ENCODE peak calls at places on chromosomes 1 and 21, in ten cellular contexts. J is posterior cingulate gyrus, S is small intestine, K is uterus, T is glutamatergic neuron, L is KBM-7, Z is amniotic stem cell, Y is GM12865, D is HT1080, Q is erythroblast. V is an unnamed sample.

GRCh38 chr21:43866659-43867331 is 1.8 kb downstream of the AGPAT3 start:
- DNase-seq in Q (peak; percentile 43), S (peak; percentile 94), T (no peak), Z (no peak), K (no peak), L (no peak), D (no peak), Y (peak; percentile 80), J (no peak), V (no peak)

GRCh38 chr1:185646202-185646683 is 87.9 kb upstream of the HMCN1 start:
- DNase-seq in D (peak; percentile 94), Z (peak; percentile 91), T (no peak), K (no peak), Y (no peak), S (peak; percentile 97), Q (no peak), L (no peak), J (no peak), V (peak; percentile 45)

GRCh38 chr1:58809327-58810040 is 25.6 kb upstream of the JUN start:
- DNase-seq in S (no peak), L (peak; percentile 52), K (no peak), Q (no peak), T (no peak), Y (no peak), Z (peak; percentile 73), J (no peak), D (peak; percentile 23), V (no peak)

GRCh38 chr21:46128983-46129571 is 26.3 kb downstream of the FTCD start:
- DNase-seq in K (peak; percentile 41), Z (no peak), L (no peak), Y (no peak), T (peak; percentile 22), S (no peak), D (no peak), J (no peak), Q (no peak), V (no peak)

GRCh38 chr1:236451796-236452373 is 57.8 kb downstream of the EDARADD start:
- DNase-seq in D (peak; percentile 3), Q (peak; percentile 60), Z (no peak), T (peak; percentile 17), L (peak; percentile 51), S (peak; percentile 58), Y (peak; percentile 45), K (no peak), J (no peak), V (peak; percentile 16)

GRCh38 chr21:21010698-21011097 is 12.5 kb downstream of the NCAM2 start:
- DNase-seq in Q (no peak), S (no peak), Z (no peak), Y (no peak), D (no peak), T (no peak), L (no peak), K (no peak), J (no peak), V (no peak)

GRCh38 chr21:34004984-34005383 is 68.4 kb upstream of the MRPS6 start:
- DNase-seq in Z (no peak), Q (no peak), S (no peak), L (no peak), J (no peak), K (peak; percentile 22), Y (no peak), T (no peak), D (no peak), V (no peak)

GRCh38 chr1:160277987-160278386 is 6.9 kb downstream of the PEX19 start:
- DNase-seq in Z (no peak), J (no peak), T (no peak), D (no peak), Y (no peak), K (no peak), S (no peak), Q (no peak), L (no peak), V (no peak)

GRCh38 chr1:227062306-227062705 is 122.2 kb downstream of the COQ8A start:
- DNase-seq in Y (no peak), L (no peak), J (no peak), S (no peak), K (no peak), Z (no peak), D (no peak), Q (no peak), T (no peak), V (no peak)

GRCh38 chr1:29821605-29822004 is 585.3 kb downstream of the PTPRU start:
- DNase-seq in J (no peak), K (no peak), D (no peak), Q (no peak), Y (no peak), S (no peak), Z (no peak), T (no peak), L (no peak), V (no peak)

GRCh38 chr1:12620142-12620865 is 2.3 kb upstream of the DHRS3 start:
- DNase-seq in J (no peak), K (no peak), Q (no peak), D (peak; percentile 65), L (peak; percentile 76), Z (no peak), S (peak; percentile 20), T (no peak), Y (peak; percentile 25), V (peak; percentile 47)

GRCh38 chr1:241834733-241835377 is 13.1 kb upstream of the EXO1 start:
- DNase-seq in Y (no peak), S (no peak), L (peak; percentile 36), K (no peak), D (peak; percentile 43), Q (peak; percentile 39), T (no peak), J (no peak), Z (peak; percentile 59), V (peak; percentile 90)

GRCh38 chr1:70086897-70087296 is 118.5 kb downstream of the LRRC40 start:
- DNase-seq in K (no peak), Z (no peak), Y (no peak), T (no peak), S (no peak), Q (no peak), J (no peak), D (no peak), L (no peak), V (no peak)

GRCh38 chr1:216535059-216535458 is 111.8 kb upstream of the USH2A start:
- DNase-seq in Z (no peak), D (no peak), K (no peak), S (no peak), Q (no peak), Y (no peak), T (no peak), L (no peak), J (no peak), V (no peak)

V was measured in OCI-M1.